ENCODE peak calls at places on chromosome 13, in nine cellular contexts. Z is epithelial cell of proximal tubule; O is IMR-90; F is activated CD8-positive, alpha-beta memory T cell treated with anti-CD3 and anti-CD28 coated beads for 48 hours; N is ELF-1; I is AG09319; C is heart left ventricle; G is GF-D8; A is hepatocyte. X is an unnamed sample.
A peak's percentile ranks its signal among the peaks of the same experiment; 100 is the strongest.

GRCh38 chr13:31765441-31765840 is 26.1 kb downstream of the RXFP2 start:
- DNase-seq in Z (no peak), O (peak; percentile 89), F (no peak), N (no peak), I (no peak), C (no peak), G (no peak), A (no peak), X (peak; percentile 83)

GRCh38 chr13:75432045-75432444 is 49.9 kb downstream of the TBC1D4 start:
- DNase-seq in Z (no peak), O (peak; percentile 18), F (no peak), N (no peak), I (no peak), C (no peak), G (no peak), A (no peak), X (no peak)

GRCh38 chr13:50085063-50085462 is 69.8 kb downstream of the KCNRG start:
- DNase-seq in Z (no peak), O (peak; percentile 47), F (no peak), N (peak; percentile 24), I (no peak), C (no peak), G (no peak), A (peak; percentile 72), X (no peak)

GRCh38 chr13:23087884-23088283 is 92.9 kb upstream of the SGCG start:
- DNase-seq in Z (no peak), O (peak; percentile 20), F (no peak), N (peak; percentile 58), I (no peak), C (no peak), G (no peak), A (peak; percentile 32), X (no peak)

GRCh38 chr13:90562388-90562787 is 785.1 kb upstream of the MIR17HG start:
- DNase-seq in Z (no peak), O (no peak), F (no peak), N (no peak), I (no peak), C (no peak), G (no peak), A (no peak), X (no peak)

GRCh38 chr13:34864650-34865049 is 77.4 kb upstream of the NBEA start:
- DNase-seq in Z (no peak), O (no peak), F (no peak), N (no peak), I (no peak), C (no peak), G (no peak), A (peak; percentile 21), X (no peak)

GRCh38 chr13:99273128-99273527 is 14.9 kb upstream of the GPR18 start:
- DNase-seq in Z (no peak), O (no peak), F (no peak), N (no peak), I (no peak), C (no peak), G (no peak), A (no peak), X (no peak)

GRCh38 chr13:77979721-77980377 is 61.2 kb upstream of the EDNRB start:
- DNase-seq in Z (no peak), O (no peak), F (no peak), N (no peak), I (no peak), C (no peak), G (no peak), A (no peak), X (no peak)

GRCh38 chr13:75832812-75833211 is 196.7 kb downstream of the LMO7 start:
- DNase-seq in Z (no peak), O (no peak), F (no peak), N (no peak), I (no peak), C (no peak), G (no peak), A (no peak), X (no peak)

GRCh38 chr13:45826741-45827140 is 24.8 kb downstream of the SIAH3 start:
- DNase-seq in Z (no peak), O (no peak), F (no peak), N (no peak), I (no peak), C (no peak), G (no peak), A (no peak), X (no peak)

GRCh38 chr13:30241537-30241936 is 65.8 kb downstream of the KATNAL1 start:
- DNase-seq in Z (no peak), O (no peak), F (no peak), N (no peak), I (no peak), C (no peak), G (no peak), A (no peak), X (no peak)

GRCh38 chr13:20354722-20355121 is 122.6 kb upstream of the GJB6 start:
- DNase-seq in Z (no peak), O (no peak), F (no peak), N (no peak), I (no peak), C (no peak), G (no peak), A (no peak), X (no peak)

GRCh38 chr13:110304256-110304655 is 2.7 kb downstream of the COL4A1 start:
- DNase-seq in Z (peak; percentile 92), O (peak; percentile 70), F (no peak), N (no peak), I (no peak), C (no peak), G (no peak), A (peak; percentile 35), X (no peak)

GRCh38 chr13:105139380-105140285 is 1395.8 kb downstream of the EFNB2 start:
- DNase-seq in Z (no peak), O (peak; percentile 62), F (peak; percentile 23), N (no peak), I (no peak), C (peak; percentile 16), G (peak; percentile 64), A (no peak), X (no peak)

GRCh38 chr13:114334305-114335053 is 20.2 kb downstream of the CHAMP1 start:
- DNase-seq in Z (no peak), O (no peak), F (no peak), N (no peak), I (no peak), C (no peak), G (no peak), A (no peak), X (no peak)

GRCh38 chr13:42458193-42458592 is 115.8 kb upstream of the TNFSF11 start:
- DNase-seq in Z (no peak), O (no peak), F (no peak), N (no peak), I (no peak), C (no peak), G (no peak), A (no peak), X (no peak)

GRCh38 chr13:99214232-99214631 is 13.6 kb downstream of the UBAC2 start:
- DNase-seq in Z (no peak), O (no peak), F (no peak), N (no peak), I (no peak), C (no peak), G (no peak), A (no peak), X (no peak)

GRCh38 chr13:114079601-114080536 is 52.6 kb downstream of the RASA3 start:
- DNase-seq in Z (no peak), O (no peak), F (no peak), N (peak; percentile 1), I (no peak), C (no peak), G (no peak), A (no peak), X (no peak)

GRCh38 chr13:79936368-79937136 is 404.4 kb downstream of the SPRY2 start:
- DNase-seq in Z (peak; percentile 100), O (peak; percentile 100), F (no peak), N (no peak), I (peak; percentile 93), C (peak; percentile 36), G (no peak), A (peak; percentile 55), X (peak; percentile 99)

GRCh38 chr13:110590577-110590976 is 24.8 kb upstream of the NAXD start:
- DNase-seq in Z (no peak), O (no peak), F (no peak), N (peak; percentile 55), I (no peak), C (no peak), G (no peak), A (no peak), X (no peak)

GRCh38 chr13:63124863-63125262 is 1709.2 kb upstream of the PCDH20 start:
- DNase-seq in Z (no peak), O (peak; percentile 60), F (no peak), N (no peak), I (no peak), C (no peak), G (no peak), A (peak; percentile 17), X (no peak)

GRCh38 chr13:51697181-51697580 is 106.8 kb downstream of the DHRS12 start:
- DNase-seq in Z (no peak), O (peak; percentile 59), F (no peak), N (no peak), I (no peak), C (no peak), G (no peak), A (no peak), X (no peak)

GRCh38 chr13:44274838-44275237 is 98.8 kb upstream of the SERP2 start:
- DNase-seq in Z (no peak), O (peak; percentile 39), F (no peak), N (no peak), I (no peak), C (no peak), G (no peak), A (peak; percentile 62), X (no peak)

GRCh38 chr13:73339086-73339485 is 280.3 kb downstream of the KLF5 start:
- DNase-seq in Z (no peak), O (no peak), F (no peak), N (no peak), I (no peak), C (no peak), G (no peak), A (no peak), X (no peak)

GRCh38 chr13:31199849-31200635 is at the start of gene B3GLCT:
- DNase-seq in Z (no peak), O (peak; percentile 68), F (peak; percentile 67), N (peak; percentile 91), I (peak; percentile 49), C (peak; percentile 80), G (no peak), A (peak; percentile 93), X (no peak)

GRCh38 chr13:40622761-40623160 is 43.7 kb downstream of the FOXO1 start:
- DNase-seq in Z (no peak), O (no peak), F (no peak), N (no peak), I (no peak), C (no peak), G (no peak), A (no peak), X (no peak)

GRCh38 chr13:97798836-97799235 is 154.6 kb upstream of the IPO5 start:
- DNase-seq in Z (no peak), O (peak; percentile 15), F (no peak), N (no peak), I (no peak), C (no peak), G (no peak), A (no peak), X (peak; percentile 8)

GRCh38 chr13:40179421-40179820 is 487.0 kb downstream of the FOXO1 start:
- DNase-seq in Z (no peak), O (no peak), F (no peak), N (no peak), I (no peak), C (no peak), G (no peak), A (no peak), X (no peak)

GRCh38 chr13:30126903-30127428 is 180.4 kb downstream of the KATNAL1 start:
- DNase-seq in Z (no peak), O (peak; percentile 61), F (no peak), N (no peak), I (no peak), C (no peak), G (no peak), A (no peak), X (peak; percentile 72)

GRCh38 chr13:49651775-49652690 is 23.7 kb downstream of the ARL11 start:
- DNase-seq in Z (no peak), O (no peak), F (no peak), N (no peak), I (no peak), C (no peak), G (no peak), A (no peak), X (no peak)

GRCh38 chr13:24083722-24084421 is 76.6 kb upstream of the SPATA13 start:
- DNase-seq in Z (no peak), O (no peak), F (no peak), N (no peak), I (no peak), C (no peak), G (no peak), A (no peak), X (no peak)

X was measured in BJ.